ENCODE peak calls at places on chromosomes 6 and 20, in four cellular contexts. One of them, this sample, is unnamed.

GRCh38 chr20:5211803-5212714 is 85.3 kb downstream of the CDS2 start:
- DNase-seq in HepG2: peak; percentile 78
- DNase-seq in H1: no peak
- DNase-seq in GM12878: no peak
- DNase-seq in this sample: no peak

GRCh38 chr6:79718509-79719247 is 87.5 kb downstream of the SH3BGRL2 start:
- DNase-seq in H1: no peak
- DNase-seq in HepG2: no peak
- DNase-seq in GM12878: no peak
- DNase-seq in this sample: no peak

GRCh38 chr6:113271437-113271836 is 585.7 kb upstream of the MARCKS start:
- DNase-seq in GM12878: no peak
- DNase-seq in HepG2: no peak
- DNase-seq in H1: no peak
- DNase-seq in this sample: no peak

GRCh38 chr6:37483917-37484785 is 15.5 kb downstream of the CCDC167 start:
- DNase-seq in GM12878: no peak
- DNase-seq in H1: peak; percentile 93
- DNase-seq in HepG2: peak; percentile 18
- DNase-seq in this sample: no peak

GRCh38 chr6:101582786-101583185 is 189.3 kb downstream of the GRIK2 start:
- DNase-seq in HepG2: no peak
- DNase-seq in GM12878: no peak
- DNase-seq in H1: no peak
- DNase-seq in this sample: no peak

GRCh38 chr6:71349976-71350615 is 61.5 kb downstream of the OGFRL1 start:
- DNase-seq in GM12878: no peak
- DNase-seq in H1: no peak
- DNase-seq in HepG2: no peak
- DNase-seq in this sample: no peak

GRCh38 chr6:35368038-35368887 is 25.9 kb downstream of the PPARD start:
- DNase-seq in HepG2: peak; percentile 96
- DNase-seq in GM12878: no peak
- DNase-seq in H1: no peak
- DNase-seq in this sample: no peak

GRCh38 chr6:30767158-30767943 is 23.0 kb upstream of the IER3 start:
- DNase-seq in HepG2: no peak
- DNase-seq in H1: no peak
- DNase-seq in GM12878: peak; percentile 75
- DNase-seq in this sample: no peak

GRCh38 chr6:98835149-98836024 is 1.0 kb downstream of the POU3F2 start:
- DNase-seq in GM12878: no peak
- DNase-seq in H1: peak; percentile 73
- DNase-seq in HepG2: no peak
- DNase-seq in this sample: no peak

GRCh38 chr6:141846639-141847038 is 286.1 kb upstream of the GJE1 start:
- DNase-seq in GM12878: no peak
- DNase-seq in H1: no peak
- DNase-seq in HepG2: no peak
- DNase-seq in this sample: no peak

GRCh38 chr20:1401431-1401907 is 8.6 kb upstream of the FKBP1A start:
- DNase-seq in HepG2: peak; percentile 47
- DNase-seq in H1: no peak
- DNase-seq in GM12878: no peak
- DNase-seq in this sample: no peak

GRCh38 chr6:44733868-44734267 is 346.4 kb downstream of the CDC5L start:
- DNase-seq in GM12878: no peak
- DNase-seq in HepG2: no peak
- DNase-seq in H1: no peak
- DNase-seq in this sample: no peak

GRCh38 chr20:35465976-35466375 is 10.6 kb downstream of the CEP250 start:
- DNase-seq in GM12878: no peak
- DNase-seq in HepG2: no peak
- DNase-seq in H1: no peak
- DNase-seq in this sample: no peak

GRCh38 chr6:13445005-13445743 is 42.2 kb downstream of the GFOD1 start:
- DNase-seq in GM12878: no peak
- DNase-seq in H1: no peak
- DNase-seq in HepG2: no peak
- DNase-seq in this sample: no peak

GRCh38 chr6:4435981-4436445 is 300.6 kb upstream of the ECI2 start:
- DNase-seq in H1: no peak
- DNase-seq in HepG2: no peak
- DNase-seq in GM12878: no peak
- DNase-seq in this sample: no peak

GRCh38 chr20:595330-596308 is 14.5 kb downstream of the TCF15 start:
- DNase-seq in HepG2: no peak
- DNase-seq in H1: no peak
- DNase-seq in GM12878: no peak
- DNase-seq in this sample: no peak

GRCh38 chr20:13533946-13534345 is 104.8 kb downstream of the TASP1 start:
- DNase-seq in H1: no peak
- DNase-seq in HepG2: no peak
- DNase-seq in GM12878: no peak
- DNase-seq in this sample: no peak

GRCh38 chr20:48794360-48794759 is 33.4 kb downstream of the PREX1 start:
- DNase-seq in HepG2: no peak
- DNase-seq in GM12878: no peak
- DNase-seq in H1: peak; percentile 74
- DNase-seq in this sample: no peak

GRCh38 chr6:137824502-137824879 is 42.6 kb upstream of the TNFAIP3 start:
- DNase-seq in H1: no peak
- DNase-seq in HepG2: no peak
- DNase-seq in GM12878: no peak
- DNase-seq in this sample: no peak

GRCh38 chr6:54747955-54748354 is 98.6 kb upstream of the FAM83B start:
- DNase-seq in H1: no peak
- DNase-seq in GM12878: no peak
- DNase-seq in HepG2: no peak
- DNase-seq in this sample: no peak

GRCh38 chr6:121510568-121511177 is 75.2 kb downstream of the GJA1 start:
- DNase-seq in HepG2: no peak
- DNase-seq in H1: no peak
- DNase-seq in GM12878: no peak
- DNase-seq in this sample: no peak

GRCh38 chr6:168083142-168083885 is 4.3 kb upstream of the FRMD1 start:
- DNase-seq in H1: no peak
- DNase-seq in HepG2: no peak
- DNase-seq in GM12878: no peak
- DNase-seq in this sample: no peak

GRCh38 chr20:49426395-49426794 is 56.1 kb downstream of the KCNB1 start:
- DNase-seq in HepG2: no peak
- DNase-seq in GM12878: no peak
- DNase-seq in H1: no peak
- DNase-seq in this sample: no peak

GRCh38 chr20:43825635-43826034 is 89.0 kb upstream of the TOX2 start:
- DNase-seq in H1: no peak
- DNase-seq in GM12878: peak; percentile 40
- DNase-seq in HepG2: no peak
- DNase-seq in this sample: no peak

GRCh38 chr20:3092611-3093379 is 8.3 kb upstream of the AVP start:
- DNase-seq in H1: peak; percentile 71
- DNase-seq in GM12878: no peak
- DNase-seq in HepG2: no peak
- DNase-seq in this sample: no peak

DNA sequence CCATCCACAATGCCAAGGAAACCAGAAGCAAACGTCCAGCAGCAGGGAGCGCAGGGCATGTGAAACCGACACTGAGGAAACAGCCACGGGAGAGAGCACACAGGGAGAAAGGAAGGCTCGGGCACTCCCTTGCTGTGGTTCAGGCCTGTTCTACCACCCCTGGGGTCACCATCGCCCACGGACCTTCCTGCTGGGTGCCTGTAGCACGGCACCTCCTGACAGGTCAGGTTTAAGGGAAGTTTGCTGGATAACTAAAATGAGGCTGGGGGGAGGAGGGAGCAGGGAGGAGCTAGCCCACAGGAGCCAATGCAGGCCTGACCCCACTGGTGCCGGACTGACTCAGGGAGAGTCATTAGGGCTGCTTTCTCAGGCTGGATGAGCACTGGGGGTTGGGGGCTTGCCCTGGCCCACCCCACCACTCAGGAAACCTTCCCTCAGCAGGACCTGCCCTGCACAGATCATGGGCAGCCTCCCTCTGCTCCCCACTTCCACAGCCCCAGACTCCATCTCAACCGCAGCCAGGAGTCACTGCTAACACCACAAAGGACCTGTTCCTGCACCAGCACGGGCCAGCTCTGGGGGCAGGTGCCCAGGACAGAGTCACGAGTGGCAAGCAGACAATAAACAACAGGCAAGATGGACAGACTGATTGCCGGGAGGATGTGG is 2.3 kb downstream of the UCKL1 start:
- DNase-seq in H1: no peak
- DNase-seq in HepG2: no peak
- DNase-seq in GM12878: no peak
- DNase-seq in this sample: no peak
- H3K4me1 ChIP-seq in H1: peaks cover 23% of the 10 kb centered on the region
- H3K4me1 ChIP-seq in HepG2: peaks cover 81% of the 10 kb centered on the region
- H3K4me1 ChIP-seq in GM12878: peaks cover 20% of the 10 kb centered on the region
- H3K4me1 ChIP-seq in this sample: peaks cover 52% of the 10 kb centered on the region

GRCh38 chr20:57697540-57697939 is 12.3 kb downstream of the PMEPA1 start:
- DNase-seq in H1: no peak
- DNase-seq in HepG2: no peak
- DNase-seq in GM12878: no peak
- DNase-seq in this sample: no peak

GRCh38 chr20:57698867-57699275 is 10.9 kb downstream of the PMEPA1 start:
- DNase-seq in GM12878: no peak
- DNase-seq in H1: no peak
- DNase-seq in HepG2: no peak
- DNase-seq in this sample: no peak

GRCh38 chr20:57698191-57698866 is 11.5 kb downstream of the PMEPA1 start:
- DNase-seq in H1: no peak
- DNase-seq in GM12878: no peak
- DNase-seq in HepG2: peak; percentile 31
- DNase-seq in this sample: no peak

GRCh38 chr20:57701090-57701489 is 8.7 kb downstream of the PMEPA1 start:
- DNase-seq in GM12878: no peak
- DNase-seq in HepG2: no peak
- DNase-seq in H1: no peak
- DNase-seq in this sample: no peak

DNA sequence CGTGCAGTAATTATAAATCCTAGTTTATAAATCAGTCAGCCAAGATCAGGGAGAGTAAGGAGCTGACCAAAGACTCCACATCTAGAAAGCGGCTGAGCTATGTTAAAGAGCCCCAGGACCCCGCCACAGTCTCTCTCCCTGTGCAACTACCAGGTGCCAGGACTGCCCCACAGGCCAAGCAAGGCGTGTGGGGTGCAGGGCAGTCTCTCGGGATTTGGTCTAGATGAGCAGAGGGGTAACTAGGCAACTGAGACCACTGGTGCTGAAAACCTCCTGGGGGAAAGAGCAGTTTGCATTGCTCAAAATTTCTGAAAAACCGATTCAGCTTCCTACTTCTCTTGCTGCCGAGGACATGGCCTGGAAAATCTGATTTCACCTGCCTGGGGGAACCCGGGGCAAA is 10.4 kb downstream of the PMEPA1 start:
- DNase-seq in H1: no peak
- DNase-seq in HepG2: no peak
- DNase-seq in GM12878: no peak
- DNase-seq in this sample: no peak
- H3K9ac ChIP-seq in H1: no peak overlapping the region
- H3K9ac ChIP-seq in HepG2: no peak overlapping the region
- H3K9ac ChIP-seq in GM12878: no peak overlapping the region
- H3K9ac ChIP-seq in this sample: no peak overlapping the region

DNA sequence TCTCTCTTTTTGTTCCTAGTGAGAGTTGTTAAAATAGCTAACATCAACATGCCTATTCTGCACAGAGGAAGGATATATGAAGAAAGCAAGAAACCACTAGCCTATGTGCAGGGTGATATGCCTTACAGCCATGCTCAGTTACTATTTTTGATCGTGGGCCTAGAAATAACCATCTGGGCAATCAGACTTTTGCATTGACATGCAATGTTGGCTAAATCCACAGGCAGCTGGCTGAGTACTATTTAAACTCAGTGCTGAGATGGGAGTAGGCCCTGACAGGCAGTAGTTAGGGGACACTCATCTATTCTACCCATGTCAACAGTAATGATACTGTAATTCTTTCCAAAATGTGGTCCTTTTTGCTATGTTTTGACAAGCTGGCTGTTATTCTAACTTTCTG is 89.6 kb downstream of the HDGFL1 start:
- DNase-seq in HepG2: no peak
- DNase-seq in H1: no peak
- DNase-seq in GM12878: no peak
- DNase-seq in this sample: no peak
- TF ChIP-seq SUZ12 in HepG2: no peak
- TF ChIP-seq SUZ12 in H1: no peak
- TF ChIP-seq SUZ12 in GM12878: no peak
- TF ChIP-seq SUZ12 in this sample: no peak

DNA sequence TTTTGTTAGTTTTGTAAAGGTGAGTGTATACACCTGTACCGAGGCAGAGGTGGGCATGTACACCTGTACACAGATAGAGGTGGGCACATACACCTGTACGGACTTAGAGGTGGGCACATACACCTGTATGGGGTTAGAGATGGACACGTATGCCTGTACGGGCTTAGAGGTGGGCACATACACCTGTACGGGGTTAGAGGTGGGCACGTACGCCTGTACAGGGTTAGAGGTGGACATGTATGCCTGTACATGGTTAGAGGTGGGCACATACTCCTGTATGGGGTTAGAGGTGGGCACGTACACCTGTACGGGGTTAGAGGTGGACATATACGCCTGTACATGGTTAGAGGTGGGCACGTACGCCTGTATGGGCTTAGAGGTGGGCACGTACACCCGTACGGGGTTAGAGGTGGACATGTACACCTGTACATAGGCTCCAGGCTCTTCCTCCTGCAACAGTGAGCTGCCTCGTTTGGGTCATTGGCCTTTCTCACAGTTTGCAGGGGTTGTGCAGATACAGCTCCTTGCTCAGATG is 63.7 kb downstream of the PHACTR3 start:
- DNase-seq in HepG2: no peak
- DNase-seq in H1: no peak
- DNase-seq in GM12878: no peak
- DNase-seq in this sample: no peak
- H3K4me1 ChIP-seq in HepG2: no peaks in the 10 kb centered on the region
- H3K4me1 ChIP-seq in H1: no peaks in the 10 kb centered on the region
- H3K4me1 ChIP-seq in GM12878: no peaks in the 10 kb centered on the region
- H3K4me1 ChIP-seq in this sample: no peaks in the 10 kb centered on the region

This sample was measured in NT2/D1.